ENCODE peak calls at places on chromosomes 11 and 22, in eight cellular contexts. R, S, Z, F, U, D, G and V are unnamed samples.

GRCh38 chr11:19301336-19301735 is 60.6 kb upstream of the E2F8 start:
- DNase-seq in S (no peak), R (no peak), G (no peak), D (no peak), U (no peak), Z (no peak), F (no peak), V (no peak)

GRCh38 chr22:40077646-40078016 is 82.9 kb downstream of the FAM83F start:
- DNase-seq in Z (no peak), F (no peak), D (no peak), R (no peak), G (no peak), S (no peak), U (no peak), V (no peak)

GRCh38 chr11:116703421-116703820 is 69.4 kb downstream of the BUD13 start:
- DNase-seq in Z (no peak), S (peak; percentile 88), U (no peak), D (no peak), F (peak; percentile 27), R (no peak), G (peak; percentile 64), V (no peak)

GRCh38 chr22:31983911-31984661 is 39.8 kb downstream of the YWHAH start:
- DNase-seq in S (no peak), D (no peak), G (no peak), Z (no peak), R (no peak), U (no peak), F (no peak), V (no peak)

GRCh38 chr11:17652556-17652955 is 66.8 kb upstream of the MYOD1 start:
- DNase-seq in R (no peak), S (no peak), D (no peak), G (no peak), U (no peak), Z (no peak), F (no peak), V (no peak)

GRCh38 chr11:115527534-115528125 is 23.4 kb upstream of the CADM1 start:
- DNase-seq in F (no peak), U (no peak), R (no peak), G (peak; percentile 7), Z (peak; percentile 17), S (peak; percentile 75), D (no peak), V (no peak)

GRCh38 chr11:48013269-48013901 is 33.0 kb downstream of the PTPRJ start:
- DNase-seq in R (peak; percentile 37), Z (peak; percentile 55), F (no peak), G (peak; percentile 26), D (no peak), S (no peak), U (no peak), V (no peak)

GRCh38 chr22:24506802-24507438 is 11.8 kb downstream of the UPB1 start:
- DNase-seq in F (no peak), D (no peak), Z (no peak), R (no peak), G (peak; percentile 35), S (peak; percentile 68), U (no peak), V (no peak)

GRCh38 chr22:45192701-45193187 is 29.0 kb downstream of the NUP50 start:
- DNase-seq in U (no peak), R (no peak), S (peak; percentile 85), G (no peak), F (no peak), D (no peak), Z (no peak), V (no peak)

GRCh38 chr11:121841487-121842167 is 274.4 kb downstream of the BLID start:
- DNase-seq in G (no peak), R (peak; percentile 69), U (no peak), Z (no peak), S (no peak), D (peak; percentile 78), F (no peak), V (no peak)

GRCh38 chr11:84714316-84714780 is 912.8 kb downstream of the DLG2 start:
- DNase-seq in G (no peak), D (no peak), Z (peak; percentile 65), F (peak; percentile 5), U (no peak), S (peak; percentile 93), R (peak; percentile 29), V (peak; percentile 1)

GRCh38 chr11:63478896-63479295 is 12.1 kb downstream of the PLAAT5 start:
- DNase-seq in R (peak; percentile 80), Z (peak; percentile 60), U (no peak), S (peak; percentile 82), G (peak; percentile 47), D (peak; percentile 69), F (peak; percentile 29), V (peak; percentile 64)

GRCh38 chr11:44746894-44747293 is 20.1 kb downstream of the TSPAN18 start:
- DNase-seq in U (no peak), R (no peak), D (no peak), G (no peak), S (peak; percentile 28), F (no peak), Z (peak; percentile 24), V (no peak)

GRCh38 chr22:19800761-19801244 is 40.2 kb downstream of the TBX1 start:
- DNase-seq in R (peak; percentile 63), Z (no peak), S (peak; percentile 82), U (no peak), G (no peak), D (no peak), F (no peak), V (no peak)

GRCh38 chr22:49639956-49640355 is 187.7 kb downstream of the BRD1 start:
- DNase-seq in R (no peak), S (no peak), D (no peak), Z (no peak), F (no peak), U (no peak), G (no peak), V (no peak)

GRCh38 chr11:44779736-44780520 is 53.2 kb downstream of the TSPAN18 start:
- DNase-seq in G (no peak), D (no peak), F (no peak), U (no peak), Z (no peak), S (peak; percentile 75), R (no peak), V (no peak)

GRCh38 chr11:130071211-130071712 is 1.6 kb downstream of the APLP2 start:
- DNase-seq in R (no peak), S (no peak), U (no peak), F (no peak), Z (no peak), G (no peak), D (no peak), V (no peak)

GRCh38 chr22:43014062-43014875 is 680 bp downstream of the PACSIN2 start:
- DNase-seq in Z (no peak), S (peak; percentile 83), G (peak; percentile 43), D (no peak), U (no peak), R (peak; percentile 52), F (no peak), V (no peak)

GRCh38 chr11:45282070-45282469 is 4.1 kb downstream of the SYT13 start:
- DNase-seq in D (no peak), R (no peak), F (no peak), S (no peak), U (no peak), G (no peak), Z (no peak), V (no peak)

GRCh38 chr22:32204856-32205722 is at the start of gene RFPL2:
- DNase-seq in R (no peak), G (peak; percentile 64), S (peak; percentile 94), F (peak; percentile 72), Z (peak; percentile 13), U (no peak), D (no peak), V (no peak)

GRCh38 chr22:23509571-23510302 is 70.4 kb downstream of the IGLL1 start:
- DNase-seq in S (peak; percentile 74), Z (no peak), U (no peak), R (no peak), G (no peak), D (no peak), F (no peak), V (no peak)

GRCh38 chr22:28438183-28438778 is 241.4 kb downstream of the TTC28 start:
- DNase-seq in Z (no peak), F (no peak), U (no peak), R (no peak), S (no peak), D (no peak), G (peak; percentile 2), V (no peak)

GRCh38 chr22:18119409-18120110 is 9.0 kb downstream of the TUBA8 start:
- DNase-seq in R (no peak), S (peak; percentile 22), D (no peak), Z (no peak), U (no peak), F (no peak), G (no peak), V (no peak)

GRCh38 chr22:47811971-47812370 is 1049.5 kb downstream of the TBC1D22A start:
- DNase-seq in G (no peak), S (peak; percentile 15), D (no peak), F (no peak), U (no peak), R (no peak), Z (no peak), V (no peak)

GRCh38 chr22:23248583-23248982 is 68.3 kb downstream of the BCR start:
- DNase-seq in R (peak; percentile 56), Z (no peak), U (no peak), F (no peak), D (no peak), G (peak; percentile 31), S (no peak), V (no peak)